ENCODE peak calls at places on chromosomes 1 and 21, in eight cellular contexts. One of them, this sample, is unnamed.

GRCh38 chr1:1510912-1511532 is 940 bp upstream of the ATAD3A start:
- DNase-seq in fibroblast of the aortic adventitia: peak
- DNase-seq in OCI-LY7: peak
- DNase-seq in breast epithelium: no peak
- DNase-seq in cardiac muscle cell: no peak
- DNase-seq in astrocyte of the spinal cord: peak
- DNase-seq in bronchial epithelial cell: peak
- DNase-seq in choroid plexus epithelial cell: peak
- DNase-seq in this sample: peak

GRCh38 chr1:117176579-117176978 is 34.1 kb downstream of the VTCN1 start:
- DNase-seq in fibroblast of the aortic adventitia: no peak
- DNase-seq in OCI-LY7: no peak
- DNase-seq in breast epithelium: no peak
- DNase-seq in cardiac muscle cell: no peak
- DNase-seq in astrocyte of the spinal cord: no peak
- DNase-seq in bronchial epithelial cell: no peak
- DNase-seq in choroid plexus epithelial cell: no peak
- DNase-seq in this sample: no peak

GRCh38 chr1:85490270-85490669 is 25.3 kb upstream of the DDAH1 start:
- DNase-seq in fibroblast of the aortic adventitia: no peak
- DNase-seq in OCI-LY7: no peak
- DNase-seq in breast epithelium: no peak
- DNase-seq in cardiac muscle cell: no peak
- DNase-seq in astrocyte of the spinal cord: no peak
- DNase-seq in bronchial epithelial cell: no peak
- DNase-seq in choroid plexus epithelial cell: no peak
- DNase-seq in this sample: no peak

GRCh38 chr1:97451944-97452343 is 468.9 kb downstream of the DPYD start:
- DNase-seq in fibroblast of the aortic adventitia: no peak
- DNase-seq in OCI-LY7: no peak
- DNase-seq in breast epithelium: no peak
- DNase-seq in cardiac muscle cell: no peak
- DNase-seq in astrocyte of the spinal cord: no peak
- DNase-seq in bronchial epithelial cell: peak
- DNase-seq in choroid plexus epithelial cell: no peak
- DNase-seq in this sample: peak

GRCh38 chr1:66510407-66510806 is 23.5 kb upstream of the SGIP1 start:
- DNase-seq in fibroblast of the aortic adventitia: no peak
- DNase-seq in OCI-LY7: no peak
- DNase-seq in breast epithelium: no peak
- DNase-seq in cardiac muscle cell: no peak
- DNase-seq in astrocyte of the spinal cord: no peak
- DNase-seq in bronchial epithelial cell: no peak
- DNase-seq in choroid plexus epithelial cell: no peak
- DNase-seq in this sample: no peak

GRCh38 chr1:100494393-100495084 is 43.4 kb upstream of the GPR88 start:
- DNase-seq in fibroblast of the aortic adventitia: no peak
- DNase-seq in OCI-LY7: no peak
- DNase-seq in breast epithelium: no peak
- DNase-seq in cardiac muscle cell: no peak
- DNase-seq in astrocyte of the spinal cord: peak
- DNase-seq in bronchial epithelial cell: peak
- DNase-seq in choroid plexus epithelial cell: peak
- DNase-seq in this sample: no peak

GRCh38 chr1:204599098-204599497 is 82.9 kb downstream of the MDM4 start:
- DNase-seq in fibroblast of the aortic adventitia: no peak
- DNase-seq in OCI-LY7: no peak
- DNase-seq in breast epithelium: no peak
- DNase-seq in cardiac muscle cell: no peak
- DNase-seq in astrocyte of the spinal cord: no peak
- DNase-seq in bronchial epithelial cell: no peak
- DNase-seq in choroid plexus epithelial cell: no peak
- DNase-seq in this sample: no peak

GRCh38 chr21:30620522-30620921 is at the start of gene KRTAP20-4:
- DNase-seq in fibroblast of the aortic adventitia: no peak
- DNase-seq in OCI-LY7: no peak
- DNase-seq in breast epithelium: no peak
- DNase-seq in cardiac muscle cell: no peak
- DNase-seq in astrocyte of the spinal cord: no peak
- DNase-seq in bronchial epithelial cell: no peak
- DNase-seq in choroid plexus epithelial cell: no peak
- DNase-seq in this sample: no peak

GRCh38 chr1:162380061-162380846 is 1.3 kb upstream of the C1orf226 start:
- DNase-seq in fibroblast of the aortic adventitia: no peak
- DNase-seq in OCI-LY7: no peak
- DNase-seq in breast epithelium: no peak
- DNase-seq in cardiac muscle cell: no peak
- DNase-seq in astrocyte of the spinal cord: no peak
- DNase-seq in bronchial epithelial cell: no peak
- DNase-seq in choroid plexus epithelial cell: no peak
- DNase-seq in this sample: no peak

GRCh38 chr1:85934531-85934930 is 222.0 kb downstream of the COL24A1 start:
- DNase-seq in fibroblast of the aortic adventitia: no peak
- DNase-seq in OCI-LY7: no peak
- DNase-seq in breast epithelium: no peak
- DNase-seq in cardiac muscle cell: no peak
- DNase-seq in astrocyte of the spinal cord: no peak
- DNase-seq in bronchial epithelial cell: no peak
- DNase-seq in choroid plexus epithelial cell: no peak
- DNase-seq in this sample: no peak

GRCh38 chr1:26225033-26225831 is 8.8 kb upstream of the CEP85 start:
- DNase-seq in fibroblast of the aortic adventitia: peak
- DNase-seq in OCI-LY7: no peak
- DNase-seq in breast epithelium: peak
- DNase-seq in cardiac muscle cell: peak
- DNase-seq in astrocyte of the spinal cord: peak
- DNase-seq in bronchial epithelial cell: peak
- DNase-seq in choroid plexus epithelial cell: peak
- DNase-seq in this sample: peak

GRCh38 chr1:84370831-84371394 is 27.4 kb upstream of the DNASE2B start:
- DNase-seq in fibroblast of the aortic adventitia: no peak
- DNase-seq in OCI-LY7: no peak
- DNase-seq in breast epithelium: no peak
- DNase-seq in cardiac muscle cell: no peak
- DNase-seq in astrocyte of the spinal cord: peak
- DNase-seq in bronchial epithelial cell: peak
- DNase-seq in choroid plexus epithelial cell: peak
- DNase-seq in this sample: peak

GRCh38 chr1:228036701-228037231 is 30.0 kb downstream of the WNT3A start:
- DNase-seq in fibroblast of the aortic adventitia: no peak
- DNase-seq in OCI-LY7: no peak
- DNase-seq in breast epithelium: peak
- DNase-seq in cardiac muscle cell: no peak
- DNase-seq in astrocyte of the spinal cord: no peak
- DNase-seq in bronchial epithelial cell: no peak
- DNase-seq in choroid plexus epithelial cell: no peak
- DNase-seq in this sample: no peak

GRCh38 chr1:89757532-89757931 is 63.3 kb upstream of the LRRC8D start:
- DNase-seq in fibroblast of the aortic adventitia: no peak
- DNase-seq in OCI-LY7: peak
- DNase-seq in breast epithelium: no peak
- DNase-seq in cardiac muscle cell: no peak
- DNase-seq in astrocyte of the spinal cord: no peak
- DNase-seq in bronchial epithelial cell: no peak
- DNase-seq in choroid plexus epithelial cell: peak
- DNase-seq in this sample: no peak

GRCh38 chr1:37471345-37472231 is 2.8 kb upstream of the ZC3H12A start:
- DNase-seq in fibroblast of the aortic adventitia: peak
- DNase-seq in OCI-LY7: no peak
- DNase-seq in breast epithelium: peak
- DNase-seq in cardiac muscle cell: peak
- DNase-seq in astrocyte of the spinal cord: peak
- DNase-seq in bronchial epithelial cell: peak
- DNase-seq in choroid plexus epithelial cell: peak
- DNase-seq in this sample: peak

GRCh38 chr1:39701092-39701460 is 9.8 kb upstream of the HPCAL4 start:
- DNase-seq in fibroblast of the aortic adventitia: peak
- DNase-seq in OCI-LY7: no peak
- DNase-seq in breast epithelium: no peak
- DNase-seq in cardiac muscle cell: peak
- DNase-seq in astrocyte of the spinal cord: peak
- DNase-seq in bronchial epithelial cell: peak
- DNase-seq in choroid plexus epithelial cell: peak
- DNase-seq in this sample: no peak

GRCh38 chr1:54254055-54254454 is 54.1 kb downstream of the MRPL37 start:
- DNase-seq in fibroblast of the aortic adventitia: no peak
- DNase-seq in OCI-LY7: no peak
- DNase-seq in breast epithelium: no peak
- DNase-seq in cardiac muscle cell: no peak
- DNase-seq in astrocyte of the spinal cord: peak
- DNase-seq in bronchial epithelial cell: no peak
- DNase-seq in choroid plexus epithelial cell: peak
- DNase-seq in this sample: peak

GRCh38 chr1:11413907-11414495 is 65.0 kb upstream of the DISP3 start:
- DNase-seq in fibroblast of the aortic adventitia: no peak
- DNase-seq in OCI-LY7: no peak
- DNase-seq in breast epithelium: no peak
- DNase-seq in cardiac muscle cell: peak
- DNase-seq in astrocyte of the spinal cord: no peak
- DNase-seq in bronchial epithelial cell: no peak
- DNase-seq in choroid plexus epithelial cell: no peak
- DNase-seq in this sample: no peak

GRCh38 chr1:66557157-66557556 is 23.2 kb downstream of the SGIP1 start:
- DNase-seq in fibroblast of the aortic adventitia: peak
- DNase-seq in OCI-LY7: no peak
- DNase-seq in breast epithelium: no peak
- DNase-seq in cardiac muscle cell: no peak
- DNase-seq in astrocyte of the spinal cord: no peak
- DNase-seq in bronchial epithelial cell: no peak
- DNase-seq in choroid plexus epithelial cell: peak
- DNase-seq in this sample: no peak

GRCh38 chr1:20686878-20687725 is 25.9 kb upstream of the DDOST start:
- DNase-seq in fibroblast of the aortic adventitia: no peak
- DNase-seq in OCI-LY7: no peak
- DNase-seq in breast epithelium: no peak
- DNase-seq in cardiac muscle cell: no peak
- DNase-seq in astrocyte of the spinal cord: no peak
- DNase-seq in bronchial epithelial cell: no peak
- DNase-seq in choroid plexus epithelial cell: no peak
- DNase-seq in this sample: no peak

GRCh38 chr1:29966526-29967045 is 730.3 kb downstream of the PTPRU start:
- DNase-seq in fibroblast of the aortic adventitia: no peak
- DNase-seq in OCI-LY7: no peak
- DNase-seq in breast epithelium: no peak
- DNase-seq in cardiac muscle cell: no peak
- DNase-seq in astrocyte of the spinal cord: no peak
- DNase-seq in bronchial epithelial cell: no peak
- DNase-seq in choroid plexus epithelial cell: no peak
- DNase-seq in this sample: no peak

GRCh38 chr1:20739225-20739624 is 6.7 kb upstream of the SH2D5 start:
- DNase-seq in fibroblast of the aortic adventitia: peak
- DNase-seq in OCI-LY7: no peak
- DNase-seq in breast epithelium: no peak
- DNase-seq in cardiac muscle cell: no peak
- DNase-seq in astrocyte of the spinal cord: peak
- DNase-seq in bronchial epithelial cell: peak
- DNase-seq in choroid plexus epithelial cell: peak
- DNase-seq in this sample: peak

GRCh38 chr1:23779826-23780371 is 1.7 kb downstream of the PITHD1 start:
- DNase-seq in fibroblast of the aortic adventitia: peak
- DNase-seq in OCI-LY7: no peak
- DNase-seq in breast epithelium: no peak
- DNase-seq in cardiac muscle cell: no peak
- DNase-seq in astrocyte of the spinal cord: peak
- DNase-seq in bronchial epithelial cell: peak
- DNase-seq in choroid plexus epithelial cell: peak
- DNase-seq in this sample: peak
- H3K4me3 ChIP-seq in fibroblast of the aortic adventitia: peak
- H3K4me3 ChIP-seq in OCI-LY7: peak
- H3K4me3 ChIP-seq in breast epithelium: no peak
- H3K4me3 ChIP-seq in cardiac muscle cell: no peak
- H3K4me3 ChIP-seq in astrocyte of the spinal cord: no peak
- H3K4me3 ChIP-seq in bronchial epithelial cell: no peak
- H3K4me3 ChIP-seq in choroid plexus epithelial cell: no peak
- H3K4me3 ChIP-seq in this sample: no peak

GRCh38 chr1:3614755-3615742 is 3.7 kb upstream of the MEGF6 start:
- DNase-seq in fibroblast of the aortic adventitia: peak
- DNase-seq in OCI-LY7: peak
- DNase-seq in breast epithelium: no peak
- DNase-seq in cardiac muscle cell: peak
- DNase-seq in astrocyte of the spinal cord: peak
- DNase-seq in bronchial epithelial cell: peak
- DNase-seq in choroid plexus epithelial cell: peak
- DNase-seq in this sample: peak
- TF ChIP-seq CTCF in fibroblast of the aortic adventitia: peak
- TF ChIP-seq CTCF in OCI-LY7: peak
- TF ChIP-seq CTCF in breast epithelium: peak
- TF ChIP-seq CTCF in cardiac muscle cell: peak
- TF ChIP-seq CTCF in astrocyte of the spinal cord: peak
- TF ChIP-seq CTCF in bronchial epithelial cell: peak
- TF ChIP-seq CTCF in choroid plexus epithelial cell: peak
- TF ChIP-seq CTCF in this sample: peak

GRCh38 chr1:157505481-157506272 is 46.6 kb downstream of the FCRL5 start:
- DNase-seq in fibroblast of the aortic adventitia: peak
- DNase-seq in OCI-LY7: peak
- DNase-seq in breast epithelium: no peak
- DNase-seq in cardiac muscle cell: peak
- DNase-seq in astrocyte of the spinal cord: peak
- DNase-seq in bronchial epithelial cell: peak
- DNase-seq in choroid plexus epithelial cell: peak
- DNase-seq in this sample: peak
- H3K4me3 ChIP-seq in fibroblast of the aortic adventitia: no peak
- H3K4me3 ChIP-seq in OCI-LY7: no peak
- H3K4me3 ChIP-seq in breast epithelium: no peak
- H3K4me3 ChIP-seq in cardiac muscle cell: no peak
- H3K4me3 ChIP-seq in astrocyte of the spinal cord: no peak
- H3K4me3 ChIP-seq in bronchial epithelial cell: no peak
- H3K4me3 ChIP-seq in choroid plexus epithelial cell: no peak
- H3K4me3 ChIP-seq in this sample: no peak

DNA sequence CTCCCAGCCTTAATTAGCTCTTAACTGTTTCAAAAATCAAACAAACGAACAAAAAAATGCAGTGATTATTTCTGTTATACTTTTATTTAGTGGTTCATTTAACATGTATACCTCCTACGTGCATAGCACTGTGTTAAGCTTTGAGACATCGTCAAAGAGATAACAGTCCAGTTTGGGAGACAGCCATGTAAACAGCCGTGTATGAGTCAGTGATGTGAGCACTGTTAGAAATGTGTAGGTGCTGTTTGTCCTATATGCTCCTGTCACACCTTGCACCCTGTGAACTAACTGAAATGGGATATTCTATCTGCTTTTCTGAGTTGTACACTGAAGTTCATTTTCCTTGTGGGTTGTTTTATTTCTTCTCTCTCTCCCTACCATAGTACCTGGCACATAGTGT is 109.7 kb upstream of the CACYBP start:
- DNase-seq in fibroblast of the aortic adventitia: no peak
- DNase-seq in OCI-LY7: no peak
- DNase-seq in breast epithelium: no peak
- DNase-seq in cardiac muscle cell: no peak
- DNase-seq in astrocyte of the spinal cord: no peak
- DNase-seq in bronchial epithelial cell: no peak
- DNase-seq in choroid plexus epithelial cell: no peak
- DNase-seq in this sample: peak
- TF ChIP-seq CTCF in fibroblast of the aortic adventitia: no peak
- TF ChIP-seq CTCF in OCI-LY7: no peak
- TF ChIP-seq CTCF in breast epithelium: no peak
- TF ChIP-seq CTCF in cardiac muscle cell: no peak
- TF ChIP-seq CTCF in astrocyte of the spinal cord: no peak
- TF ChIP-seq CTCF in bronchial epithelial cell: no peak
- TF ChIP-seq CTCF in choroid plexus epithelial cell: no peak
- TF ChIP-seq CTCF in this sample: no peak

This sample was measured in epithelial cell of esophagus.